ENCODE peak calls at places on chromosomes 16 and 17, in seven cellular contexts. Q is stomach, X is AG04449, I is fibroblast of pulmonary artery, S is cardiac muscle cell, E is tibial artery, W is fibroblast of lung. L is an unnamed sample.

GRCh38 chr17:50549256-50549941 is 2.4 kb downstream of the SPATA20 start:
- DNase-seq in X (no peak), I (no peak), W (no peak), Q (no peak), S (no peak), E (no peak), L (no peak)

GRCh38 chr17:66417300-66417719 is 114.9 kb downstream of the PRKCA start:
- DNase-seq in W (no peak), E (no peak), S (no peak), X (no peak), I (no peak), Q (no peak), L (no peak)

GRCh38 chr17:29784661-29785060 is 145.4 kb downstream of the SSH2 start:
- DNase-seq in X (no peak), S (peak; percentile 53), I (peak; percentile 57), E (no peak), Q (no peak), W (peak; percentile 19), L (no peak)

GRCh38 chr17:5837055-5837491 is 233.1 kb upstream of the WSCD1 start:
- DNase-seq in W (no peak), I (peak; percentile 25), S (peak; percentile 4), E (no peak), X (no peak), Q (no peak), L (no peak)

GRCh38 chr17:27609606-27610303 is 21.2 kb upstream of the LGALS9 start:
- DNase-seq in X (no peak), I (peak; percentile 51), Q (peak; percentile 74), E (no peak), W (peak; percentile 31), S (peak; percentile 52), L (peak; percentile 66)

GRCh38 chr16:1808691-1809090 is 15.2 kb upstream of the IGFALS start:
- DNase-seq in W (no peak), E (no peak), Q (no peak), S (no peak), I (no peak), X (no peak), L (no peak)

GRCh38 chr16:10622036-10622921 is 41.9 kb upstream of the EMP2 start:
- DNase-seq in Q (no peak), I (no peak), S (no peak), E (no peak), W (no peak), X (no peak), L (no peak)

GRCh38 chr16:70437017-70437581 is 1.8 kb downstream of the ST3GAL2 start:
- DNase-seq in Q (no peak), W (peak; percentile 88), X (peak; percentile 74), I (peak; percentile 95), S (peak; percentile 94), E (no peak), L (no peak)

GRCh38 chr16:24776486-24777220 is 47.2 kb downstream of the TNRC6A start:
- DNase-seq in X (no peak), I (peak; percentile 71), E (no peak), W (peak; percentile 37), Q (peak; percentile 43), S (peak; percentile 81), L (no peak)

GRCh38 chr17:14748036-14748715 is 447.3 kb downstream of the HS3ST3B1 start:
- DNase-seq in X (no peak), W (no peak), S (no peak), I (no peak), E (no peak), Q (no peak), L (no peak)

GRCh38 chr17:34596897-34597296 is 17.5 kb downstream of the TMEM132E start:
- DNase-seq in W (no peak), E (no peak), I (no peak), S (no peak), Q (no peak), X (no peak), L (no peak)

GRCh38 chr16:24125199-24125598 is 130.9 kb upstream of the CACNG3 start:
- DNase-seq in E (no peak), W (no peak), X (no peak), I (no peak), S (no peak), Q (no peak), L (no peak)

GRCh38 chr17:31488264-31488981 is 96.9 kb downstream of the RAB11FIP4 start:
- DNase-seq in S (no peak), E (no peak), X (no peak), I (no peak), Q (peak; percentile 61), W (no peak), L (no peak)

DNA sequence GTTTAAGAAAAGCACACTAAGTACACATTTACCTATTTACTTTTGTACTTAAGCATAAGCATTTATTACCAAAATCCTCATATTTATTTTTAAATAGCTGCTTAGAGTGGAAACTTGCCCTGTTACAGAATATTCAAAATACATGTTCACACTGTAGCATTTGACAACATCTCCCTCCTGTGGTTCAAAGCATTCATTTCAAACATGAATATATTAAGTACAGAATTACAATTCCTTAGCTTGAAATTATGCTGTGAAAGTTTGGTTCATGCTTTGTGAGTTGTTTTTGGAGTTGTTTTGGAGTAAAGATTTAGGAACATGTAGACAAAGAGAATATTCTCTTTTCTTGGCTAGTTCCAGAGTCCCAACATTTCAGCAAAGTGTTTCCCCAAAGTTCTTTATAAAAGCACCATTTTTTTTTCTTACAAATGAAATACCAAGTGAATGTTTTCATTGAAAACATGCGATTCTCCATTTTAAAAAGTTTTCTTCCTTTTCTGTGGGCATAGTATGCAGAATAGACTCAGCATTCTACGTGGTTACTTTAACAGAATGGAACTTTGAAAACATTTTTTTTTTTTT is 33.2 kb downstream of the TUBD1 start:
- DNase-seq in Q (no peak), I (peak; percentile 84), W (peak; percentile 86), X (no peak), E (no peak), S (peak; percentile 80), L (no peak)
- TF ChIP-seq CTCF in Q (peak; percentile 62), I (peak; percentile 63), W (peak; percentile 59), X (peak; percentile 45), E (peak; percentile 82), S (peak; percentile 58), L (peak; percentile 67)

GRCh38 chr17:75776399-75777242 is 8.0 kb upstream of the UNK start:
- DNase-seq in I (peak; percentile 56), Q (no peak), X (no peak), S (peak; percentile 55), E (peak; percentile 48), W (peak; percentile 32), L (no peak)
- H3K4me3 ChIP-seq in I (peak overlapping the region; percentile 89), Q (peak overlapping the region; percentile 90), X (peak overlapping the region; percentile 25), S (no peak overlapping the region), E (peak overlapping the region; percentile 78), W (peak overlapping the region; percentile 90), L (no peak overlapping the region)

GRCh38 chr17:74196541-74197310 is 6.8 kb upstream of the RPL38 start:
- DNase-seq in S (no peak), W (no peak), I (no peak), X (no peak), E (no peak), Q (no peak), L (no peak)

GRCh38 chr17:74197801-74198200 is 5.7 kb upstream of the RPL38 start:
- DNase-seq in I (no peak), E (no peak), Q (no peak), W (no peak), S (no peak), X (no peak), L (no peak)

GRCh38 chr17:74200112-74200511 is 3.4 kb upstream of the RPL38 start:
- DNase-seq in I (no peak), W (no peak), E (no peak), S (no peak), Q (no peak), X (no peak), L (no peak)

GRCh38 chr17:74199306-74200092 is 4.0 kb upstream of the RPL38 start:
- DNase-seq in S (peak; percentile 68), E (no peak), W (peak; percentile 46), Q (peak; percentile 77), X (no peak), I (peak; percentile 58), L (no peak)

GRCh38 chr17:74198694-74199093 is 4.8 kb upstream of the RPL38 start:
- DNase-seq in Q (no peak), I (no peak), X (no peak), E (no peak), S (no peak), W (no peak), L (no peak)
- TF ChIP-seq CTCF in Q (no peak), I (no peak), X (no peak), E (no peak), S (no peak), W (no peak), L (no peak)

GRCh38 chr16:86497551-86498021 is 12.7 kb upstream of the FOXF1 start:
- DNase-seq in I (no peak), S (no peak), E (no peak), X (no peak), W (no peak), Q (no peak), L (no peak)
- H3K4me3 ChIP-seq in I (no peak overlapping the region), S (peak overlapping the region; percentile 5), E (no peak overlapping the region), X (no peak overlapping the region), W (peak overlapping the region; percentile 46), Q (peak overlapping the region; percentile 31), L (no peak overlapping the region)

GRCh38 chr16:57535680-57536305 is 578 bp downstream of the CCDC102A start:
- DNase-seq in I (peak; percentile 92), X (no peak), S (peak; percentile 94), W (peak; percentile 88), E (peak; percentile 97), Q (peak; percentile 95), L (no peak)
- TF ChIP-seq CTCF in I (no peak), X (peak; percentile 38), S (peak; percentile 23), W (no peak), E (no peak), Q (peak; percentile 31), L (peak; percentile 19)

DNA sequence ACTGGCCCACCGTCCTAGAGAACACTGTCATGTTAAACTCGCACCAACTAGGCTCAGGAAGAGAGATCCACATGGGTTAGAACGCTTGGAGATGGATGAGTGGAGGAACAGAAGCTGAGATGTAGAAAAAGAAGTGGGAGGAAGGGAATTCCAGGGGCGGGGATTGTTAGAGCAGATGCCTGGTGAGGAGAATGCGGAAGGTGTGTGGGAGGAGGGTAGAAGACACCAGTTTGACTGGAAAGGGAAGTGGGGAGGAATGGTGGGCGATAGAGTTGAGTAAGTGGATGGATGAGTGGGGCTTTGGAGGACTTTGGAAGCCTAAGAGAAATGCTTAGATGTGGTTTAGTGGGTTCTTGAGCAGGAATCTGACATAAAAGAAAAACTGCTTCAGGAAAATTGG is 37.4 kb downstream of the DHX38 start:
- DNase-seq in E (no peak), Q (no peak), X (no peak), W (no peak), I (peak; percentile 31), S (peak; percentile 41), L (no peak)
- H3K4me3 ChIP-seq in E (no peak overlapping the region), Q (no peak overlapping the region), X (no peak overlapping the region), W (no peak overlapping the region), I (no peak overlapping the region), S (no peak overlapping the region), L (no peak overlapping the region)